ENCODE peak calls at places on chromosome 7, in seven cellular contexts. C is aorta; Q is tibial nerve; K is naive thymus-derived CD4-positive, alpha-beta T cell; N is endodermal cell; A is IMR-90; E is DND-41. O is an unnamed sample.

GRCh38 chr7:85483205-85483604 is 296.3 kb upstream of the SEMA3D start:
- DNase-seq in K (no peak), Q (no peak), C (no peak), E (no peak), A (peak), N (no peak), O (no peak)

GRCh38 chr7:124688991-124689390 is 76.6 kb downstream of the GPR37 start:
- DNase-seq in C (no peak), K (no peak), N (no peak), Q (no peak), E (no peak), A (peak), O (no peak)

GRCh38 chr7:151313857-151314256 is 27.8 kb upstream of the NUB1 start:
- DNase-seq in N (no peak), C (peak), A (peak), E (no peak), K (no peak), Q (no peak), O (no peak)

GRCh38 chr7:8109196-8110022 is 140.8 kb downstream of the GLCCI1 start:
- DNase-seq in N (no peak), E (no peak), A (peak), K (no peak), C (no peak), Q (no peak), O (no peak)

GRCh38 chr7:121305109-121305508 is 23.7 kb upstream of the WNT16 start:
- DNase-seq in A (peak), K (no peak), N (no peak), E (no peak), Q (no peak), C (no peak), O (no peak)

GRCh38 chr7:54839538-54840213 is 80.7 kb upstream of the SEC61G start:
- DNase-seq in N (peak), C (peak), K (no peak), Q (peak), E (no peak), A (peak), O (peak)

GRCh38 chr7:11261470-11261869 is 287.8 kb downstream of the PHF14 start:
- DNase-seq in A (no peak), E (no peak), C (no peak), N (no peak), Q (no peak), K (no peak), O (no peak)

GRCh38 chr7:39184387-39184786 is 206.7 kb downstream of the POU6F2 start:
- DNase-seq in N (no peak), C (no peak), E (no peak), K (no peak), Q (no peak), A (no peak), O (no peak)

GRCh38 chr7:105982388-105982787 is 19.3 kb downstream of the CDHR3 start:
- DNase-seq in C (no peak), A (no peak), N (peak), K (no peak), E (no peak), Q (no peak), O (no peak)

GRCh38 chr7:150950496-150951180 is 27.5 kb downstream of the KCNH2 start:
- DNase-seq in A (no peak), K (no peak), E (no peak), N (peak), Q (no peak), C (peak), O (no peak)

GRCh38 chr7:2546776-2547586 is 8.3 kb downstream of the BRAT1 start:
- DNase-seq in Q (no peak), K (no peak), E (no peak), C (no peak), N (no peak), A (no peak), O (no peak)

GRCh38 chr7:4255336-4255735 is 426.8 kb upstream of the FOXK1 start:
- DNase-seq in A (no peak), C (no peak), N (peak), E (no peak), Q (no peak), K (no peak), O (no peak)

GRCh38 chr7:156034397-156034796 is 222.1 kb upstream of the SHH start:
- DNase-seq in N (peak), E (no peak), K (no peak), C (no peak), Q (no peak), A (no peak), O (no peak)

GRCh38 chr7:319267-319661 is 29.3 kb downstream of the FOXL3 start:
- DNase-seq in A (no peak), N (no peak), K (no peak), E (no peak), C (no peak), Q (no peak), O (no peak)

DNA sequence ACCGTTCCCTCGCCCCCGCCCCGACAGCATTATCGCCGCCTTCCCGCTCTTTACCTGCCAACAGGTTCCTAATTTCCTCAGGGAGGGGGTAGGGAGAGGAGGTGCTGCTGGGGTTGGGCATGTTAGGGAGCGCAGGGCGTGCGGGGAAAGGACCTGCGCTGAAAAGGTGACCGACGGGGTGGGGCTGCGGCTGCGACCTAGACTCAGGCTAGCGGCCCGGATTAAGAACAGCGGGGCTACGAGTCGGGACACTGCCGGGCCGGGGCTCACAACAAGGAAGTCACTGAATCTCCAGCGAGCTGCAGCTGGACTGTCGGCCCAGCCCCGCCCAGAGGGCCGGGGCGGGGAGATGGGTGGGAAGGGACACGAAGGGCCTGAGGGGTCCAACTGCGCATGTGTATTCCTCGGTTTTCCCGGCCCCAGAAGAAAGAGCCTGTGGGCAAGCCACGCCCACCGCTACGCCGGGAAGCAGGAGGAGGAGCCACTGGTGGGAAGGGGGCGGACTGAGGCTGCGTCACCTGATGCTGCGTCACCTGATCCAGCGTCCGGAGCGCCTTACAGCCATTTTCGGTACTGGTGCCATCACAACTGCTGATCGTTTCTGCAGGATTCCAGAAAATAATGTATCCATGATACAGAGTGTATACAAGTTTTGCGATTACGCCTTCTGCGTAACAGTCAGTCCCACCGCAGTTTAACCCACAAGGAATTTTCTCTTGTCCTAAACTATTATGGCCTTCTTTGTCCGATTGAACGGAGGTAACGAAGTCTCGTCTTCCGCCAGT is at the start of gene SKAP2:
- DNase-seq in A (peak), Q (peak), C (peak), N (peak), E (peak), K (peak), O (peak)
- H3K27ac ChIP-seq in A (peak), Q (peak), C (no peak), N (peak), E (peak), K (peak), O (peak)

GRCh38 chr7:140518370-140519006 is 39.2 kb upstream of the MKRN1 start:
- DNase-seq in C (no peak), Q (no peak), K (no peak), N (no peak), A (no peak), E (no peak), O (no peak)
- H3K27ac ChIP-seq in C (no peak), Q (no peak), K (no peak), N (peak), A (no peak), E (no peak), O (no peak)

GRCh38 chr7:159091480-159092475 is 52.9 kb downstream of the VIPR2 start:
- DNase-seq in A (no peak), K (no peak), C (peak), E (no peak), Q (no peak), N (peak), O (no peak)
- H3K27ac ChIP-seq in A (no peak), K (no peak), C (peak), E (peak), Q (no peak), N (no peak), O (no peak)

DNA sequence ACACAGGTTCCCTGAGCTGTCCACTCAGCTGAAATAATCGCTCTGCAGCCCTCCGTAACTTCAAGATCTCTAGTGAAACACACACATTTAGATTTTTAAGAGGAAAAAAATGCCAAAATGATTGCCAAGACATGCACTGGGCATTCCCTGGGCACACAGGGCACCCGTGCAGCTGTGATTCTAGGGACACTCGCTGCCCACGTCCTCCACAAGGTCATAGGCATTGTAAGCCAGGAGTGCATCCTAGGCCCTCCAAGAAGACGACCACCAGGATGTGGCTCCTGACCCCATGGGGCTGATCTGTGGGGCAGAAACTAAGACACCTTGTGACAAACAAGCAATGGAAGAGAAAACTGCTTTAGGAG is 563.3 kb downstream of the PTPRN2 start:
- DNase-seq in K (no peak), Q (no peak), E (no peak), C (peak), N (peak), A (no peak), O (no peak)
- H3K27ac ChIP-seq in K (no peak), Q (no peak), E (no peak), C (no peak), N (no peak), A (no peak), O (no peak)

GRCh38 chr7:98203964-98204605 is 7.2 kb upstream of the BHLHA15 start:
- DNase-seq in A (no peak), N (no peak), C (no peak), Q (no peak), K (no peak), E (no peak), O (no peak)
- H3K27ac ChIP-seq in A (no peak), N (no peak), C (no peak), Q (no peak), K (peak), E (no peak), O (no peak)

GRCh38 chr7:73487486-73487885 is 34.6 kb downstream of the BAZ1B start:
- DNase-seq in Q (no peak), K (no peak), A (peak), E (no peak), C (no peak), N (no peak), O (no peak)
- H3K27ac ChIP-seq in Q (no peak), K (no peak), A (no peak), E (no peak), C (no peak), N (no peak), O (no peak)

DNA sequence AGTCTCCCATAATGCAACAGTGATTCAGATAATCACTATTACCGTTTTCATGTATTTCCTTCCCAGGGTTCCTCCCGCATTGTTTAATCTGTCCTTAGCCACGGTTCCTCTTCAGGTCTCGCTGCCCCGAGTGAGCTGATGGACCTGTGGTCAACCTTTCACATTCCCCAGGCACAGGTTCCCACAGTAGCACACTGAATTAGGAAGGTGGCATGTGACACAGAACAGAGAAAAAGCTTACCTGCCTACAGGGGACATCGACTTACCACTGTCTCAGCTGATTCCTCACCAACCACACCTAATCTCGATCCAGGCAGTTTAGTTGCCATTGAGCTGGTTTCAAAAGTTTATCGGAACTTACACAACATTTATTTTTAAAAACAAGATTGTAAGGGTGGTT is 72.2 kb downstream of the MTURN start:
- DNase-seq in N (no peak), A (no peak), E (no peak), K (no peak), C (no peak), Q (no peak), O (no peak)
- H3K27ac ChIP-seq in N (peak), A (no peak), E (no peak), K (no peak), C (no peak), Q (no peak), O (no peak)